ENCODE peak calls at places on chromosomes 3 and 15, in five cellular contexts. A is testis, S is spleen, Z is tibial nerve, G is HCT116. V is an unnamed sample.

GRCh38 chr15:58517252-58517681 is 85.5 kb downstream of the LIPC start:
- DNase-seq in S (no peak), G (peak; percentile 6), Z (no peak), A (no peak), V (no peak)

GRCh38 chr3:172151610-172152293 is 112.4 kb downstream of the FNDC3B start:
- DNase-seq in Z (no peak), G (no peak), S (no peak), A (no peak), V (no peak)

GRCh38 chr3:58234516-58234931 is 3.1 kb upstream of the ABHD6 start:
- DNase-seq in G (no peak), Z (no peak), A (no peak), S (no peak), V (no peak)

GRCh38 chr3:151037746-151038145 is 47.7 kb upstream of the MED12L start:
- DNase-seq in Z (no peak), A (peak; percentile 52), S (no peak), G (peak; percentile 4), V (no peak)

GRCh38 chr3:71652786-71653419 is 69.4 kb upstream of the FOXP1 start:
- DNase-seq in A (peak; percentile 58), G (peak; percentile 4), Z (no peak), S (no peak), V (peak; percentile 18)

GRCh38 chr3:157082305-157082981 is 77.5 kb downstream of the CCNL1 start:
- DNase-seq in Z (no peak), S (no peak), G (peak; percentile 18), A (no peak), V (no peak)

GRCh38 chr15:69253156-69253555 is 45.6 kb upstream of the PAQR5 start:
- DNase-seq in G (peak; percentile 43), Z (no peak), A (no peak), S (no peak), V (no peak)

GRCh38 chr15:80487884-80488283 is 83.7 kb downstream of the ARNT2 start:
- DNase-seq in G (no peak), A (no peak), S (no peak), Z (no peak), V (no peak)

GRCh38 chr15:82739086-82739485 is 29.4 kb upstream of the AP3B2 start:
- DNase-seq in S (no peak), G (no peak), A (no peak), Z (no peak), V (peak; percentile 19)

GRCh38 chr15:69869881-69870465 is 227.7 kb downstream of the TLE3 start:
- DNase-seq in G (no peak), S (no peak), A (no peak), Z (no peak), V (no peak)

GRCh38 chr3:174439621-174440349 is 419.3 kb upstream of the NAALADL2 start:
- DNase-seq in S (no peak), A (peak; percentile 30), Z (no peak), G (peak; percentile 91), V (peak; percentile 27)
- TF ChIP-seq POLR2A in S (no peak), A (no peak), Z (no peak), G (no peak), V (no peak)

GRCh38 chr15:30991301-30992072 is at the start of gene MTMR10:
- DNase-seq in Z (peak; percentile 39), G (peak; percentile 36), S (peak; percentile 97), A (peak; percentile 75), V (peak; percentile 90)
- TF ChIP-seq POLR2A in Z (peak; percentile 91), G (peak; percentile 82), S (peak; percentile 56), A (no peak), V (peak; percentile 93)

GRCh38 chr3:160667452-160667851 is 9.5 kb upstream of the ARL14 start:
- DNase-seq in Z (no peak), A (no peak), G (peak; percentile 91), S (no peak), V (no peak)

GRCh38 chr3:160673188-160673587 is 3.8 kb upstream of the ARL14 start:
- DNase-seq in A (no peak), S (no peak), G (no peak), Z (no peak), V (no peak)

GRCh38 chr3:160668454-160668853 is 8.5 kb upstream of the ARL14 start:
- DNase-seq in Z (no peak), A (no peak), G (no peak), S (no peak), V (no peak)

GRCh38 chr3:160671995-160672394 is 5.0 kb upstream of the ARL14 start:
- DNase-seq in S (no peak), G (no peak), Z (no peak), A (no peak), V (no peak)

GRCh38 chr3:160671231-160671630 is 5.7 kb upstream of the ARL14 start:
- DNase-seq in G (no peak), Z (no peak), A (no peak), S (no peak), V (no peak)
- TF ChIP-seq POLR2A in G (no peak), Z (no peak), A (no peak), S (no peak), V (no peak)

GRCh38 chr15:101328001-101328400 is 33.0 kb upstream of the SNRPA1 start:
- DNase-seq in Z (no peak), A (no peak), G (no peak), S (peak; percentile 40), V (no peak)
- TF ChIP-seq POLR2A in Z (no peak), A (no peak), G (no peak), S (no peak), V (no peak)

GRCh38 chr15:75361989-75362641 is 6.3 kb downstream of the MAN2C1 start:
- DNase-seq in S (no peak), G (no peak), Z (no peak), A (no peak), V (no peak)

GRCh38 chr15:75360856-75361255 is 7.6 kb downstream of the MAN2C1 start:
- DNase-seq in Z (no peak), G (no peak), A (no peak), S (no peak), V (no peak)

GRCh38 chr15:75360391-75360790 is 8.0 kb downstream of the MAN2C1 start:
- DNase-seq in A (no peak), G (no peak), S (no peak), Z (no peak), V (no peak)

GRCh38 chr15:75362642-75363249 is 5.7 kb downstream of the MAN2C1 start:
- DNase-seq in S (no peak), Z (no peak), G (no peak), A (no peak), V (no peak)

DNA sequence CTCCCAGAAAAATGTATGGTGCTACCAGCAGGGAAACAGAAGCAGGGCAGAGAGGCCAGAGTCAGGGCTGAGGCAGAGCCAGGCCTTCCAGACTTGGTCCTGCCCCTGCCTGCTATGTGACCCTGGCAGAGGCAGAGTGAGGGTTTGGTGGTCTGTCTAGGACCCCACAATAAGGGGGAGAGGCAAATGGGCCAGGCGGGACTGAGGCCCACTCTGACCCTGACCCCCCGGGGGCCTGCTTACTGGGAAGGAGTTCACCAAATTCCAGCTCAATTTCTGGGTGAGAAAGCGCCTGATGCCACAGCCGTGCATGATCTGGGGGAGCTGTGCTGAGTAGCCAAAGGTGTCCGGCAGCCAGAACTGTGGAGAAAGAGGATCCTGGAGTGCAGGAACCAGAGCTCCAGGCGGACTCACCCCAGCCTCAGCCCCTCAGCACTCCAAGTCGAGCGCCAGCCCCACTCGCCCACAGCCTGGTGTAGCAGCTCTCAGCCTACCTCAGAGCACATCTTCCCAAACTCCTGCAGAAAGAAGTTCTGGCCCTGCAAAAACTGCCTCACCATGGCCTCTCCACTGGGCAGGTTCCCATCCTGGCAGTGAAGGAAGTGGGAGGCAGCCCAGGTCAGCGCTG is 6.9 kb downstream of the MAN2C1 start:
- DNase-seq in Z (no peak), A (no peak), G (no peak), S (no peak), V (no peak)
- TF ChIP-seq POLR2A in Z (no peak), A (no peak), G (no peak), S (no peak), V (no peak)

GRCh38 chr3:184260571-184261269 is 633 bp downstream of the CAMK2N2 start:
- DNase-seq in Z (no peak), A (no peak), G (no peak), S (no peak), V (no peak)

GRCh38 chr3:184259396-184259877 is 1.9 kb downstream of the CAMK2N2 start:
- DNase-seq in Z (no peak), G (no peak), A (no peak), S (no peak), V (no peak)

GRCh38 chr3:184261270-184262165 is at the start of gene CAMK2N2:
- DNase-seq in S (peak; percentile 85), G (no peak), Z (no peak), A (peak; percentile 56), V (peak; percentile 44)

GRCh38 chr3:184258926-184259325 is 2.4 kb downstream of the CAMK2N2 start:
- DNase-seq in S (no peak), G (no peak), A (no peak), Z (no peak), V (no peak)

GRCh38 chr3:184259878-184260570 is 1.3 kb downstream of the CAMK2N2 start:
- DNase-seq in G (no peak), Z (no peak), A (peak; percentile 46), S (peak; percentile 82), V (peak; percentile 49)
- TF ChIP-seq POLR2A in G (no peak), Z (no peak), A (no peak), S (no peak), V (no peak)

GRCh38 chr3:72738752-72739520 is 109.3 kb downstream of the SHQ1 start:
- DNase-seq in S (peak; percentile 89), Z (no peak), G (no peak), A (peak; percentile 67), V (peak; percentile 63)
- TF ChIP-seq POLR2A in S (no peak), Z (no peak), G (no peak), A (no peak), V (no peak)

V was measured in erythroblast.